ENCODE peak calls at places on chromosomes 16 and 17, in six cellular contexts. S is SK-N-SH, Y is H1, Q is HCT116, R is K562, U is HepG2. O is an unnamed sample.

GRCh38 chr17:55693244-55694216 is 29.1 kb downstream of the TMEM100 start:
- DNase-seq in S (peak; percentile 34), Y (no peak), Q (no peak), R (no peak), U (no peak), O (no peak)

GRCh38 chr16:48961546-48961945 is 320.1 kb downstream of the CBLN1 start:
- DNase-seq in S (no peak), Y (no peak), Q (no peak), R (no peak), U (no peak), O (no peak)

GRCh38 chr16:76749780-76750375 is 441.1 kb upstream of the MON1B start:
- DNase-seq in S (no peak), Y (no peak), Q (no peak), R (no peak), U (no peak), O (no peak)

GRCh38 chr17:78664476-78665384 is 87.5 kb upstream of the DNAH17 start:
- DNase-seq in S (no peak), Y (no peak), Q (no peak), R (no peak), U (peak; percentile 71), O (no peak)

GRCh38 chr16:81600275-81600674 is 155.7 kb downstream of the CMIP start:
- DNase-seq in S (peak; percentile 81), Y (no peak), Q (no peak), R (no peak), U (peak; percentile 84), O (no peak)

GRCh38 chr17:50542795-50543774 is 3.9 kb upstream of the SPATA20 start:
- DNase-seq in S (no peak), Y (no peak), Q (no peak), R (no peak), U (peak; percentile 99), O (no peak)

GRCh38 chr17:77959216-77959925 is 868 bp downstream of the TNRC6C start:
- DNase-seq in S (peak; percentile 73), Y (no peak), Q (no peak), R (peak; percentile 20), U (no peak), O (no peak)

GRCh38 chr17:14245002-14245401 is 8.3 kb upstream of the CDRT15 start:
- DNase-seq in S (no peak), Y (no peak), Q (peak; percentile 7), R (no peak), U (no peak), O (no peak)

GRCh38 chr17:43367588-43368242 is 31.1 kb upstream of the ARL4D start:
- DNase-seq in S (peak; percentile 67), Y (no peak), Q (peak; percentile 96), R (no peak), U (peak; percentile 91), O (peak; percentile 91)
- TF ChIP-seq JUND in S (peak; percentile 36), Y (peak; percentile 92), Q (peak; percentile 84), R (peak; percentile 13), U (no peak), O (no peak)

DNA sequence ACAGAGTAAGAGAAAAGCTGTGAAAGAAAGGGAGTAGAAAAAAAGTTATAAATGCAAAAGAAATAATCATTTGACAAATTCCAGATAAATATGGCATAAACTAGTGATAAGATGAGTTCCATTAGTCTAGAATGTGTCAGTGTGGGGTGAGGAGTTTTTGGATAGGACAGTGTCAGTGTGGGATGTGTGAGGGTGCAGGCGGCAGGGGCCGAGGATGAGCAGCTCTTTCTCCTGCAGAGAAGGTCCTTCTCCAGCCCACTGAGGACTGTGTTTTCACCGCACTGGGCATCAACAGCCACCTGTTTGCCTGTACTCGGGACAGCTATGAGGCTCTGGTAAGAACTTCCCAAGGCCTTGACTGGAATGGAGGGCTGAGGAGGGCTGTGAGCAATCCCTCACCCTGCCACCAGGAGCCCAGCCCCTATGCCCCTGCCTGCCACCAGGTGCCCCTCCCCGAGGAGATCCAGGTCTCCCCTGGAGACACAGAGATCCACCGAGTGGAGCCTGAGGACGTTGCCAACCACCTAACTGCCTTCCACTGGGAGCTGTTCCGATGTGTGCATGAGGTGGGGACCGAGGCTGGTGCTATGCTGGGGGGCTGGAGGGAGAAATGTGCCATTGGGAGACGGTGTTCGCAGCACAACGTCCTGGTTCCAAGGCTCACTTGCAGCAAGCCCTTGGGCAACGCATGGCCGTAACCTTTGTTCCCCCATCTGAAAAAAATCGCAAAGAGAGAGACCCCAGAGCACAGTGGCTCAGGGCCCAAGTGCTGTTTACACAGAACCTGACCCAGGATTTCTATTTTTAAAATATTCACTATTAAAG is 13.1 kb downstream of the RAPGEFL1 start:
- DNase-seq in S (peak; percentile 83), Y (no peak), Q (no peak), R (peak; percentile 49), U (peak; percentile 59), O (no peak)
- TF ChIP-seq JUND in S (no peak), Y (no peak), Q (no peak), R (no peak), U (no peak), O (no peak)

GRCh38 chr16:58264007-58264406 is 30.8 kb downstream of the PRSS54 start:
- DNase-seq in S (no peak), Y (no peak), Q (no peak), R (no peak), U (no peak), O (no peak)

GRCh38 chr16:58265480-58266052 is 29.3 kb downstream of the PRSS54 start:
- DNase-seq in S (no peak), Y (no peak), Q (no peak), R (peak; percentile 76), U (no peak), O (no peak)

GRCh38 chr16:58267524-58268243 is 27.1 kb downstream of the PRSS54 start:
- DNase-seq in S (no peak), Y (no peak), Q (no peak), R (no peak), U (no peak), O (no peak)

GRCh38 chr16:58264961-58265479 is 29.8 kb downstream of the PRSS54 start:
- DNase-seq in S (peak; percentile 28), Y (no peak), Q (no peak), R (peak; percentile 52), U (no peak), O (no peak)

GRCh38 chr16:58266336-58266735 is 28.5 kb downstream of the PRSS54 start:
- DNase-seq in S (no peak), Y (no peak), Q (no peak), R (no peak), U (no peak), O (no peak)
- TF ChIP-seq JUND in S (no peak), Y (no peak), Q (no peak), R (no peak), U (no peak), O (no peak)

DNA sequence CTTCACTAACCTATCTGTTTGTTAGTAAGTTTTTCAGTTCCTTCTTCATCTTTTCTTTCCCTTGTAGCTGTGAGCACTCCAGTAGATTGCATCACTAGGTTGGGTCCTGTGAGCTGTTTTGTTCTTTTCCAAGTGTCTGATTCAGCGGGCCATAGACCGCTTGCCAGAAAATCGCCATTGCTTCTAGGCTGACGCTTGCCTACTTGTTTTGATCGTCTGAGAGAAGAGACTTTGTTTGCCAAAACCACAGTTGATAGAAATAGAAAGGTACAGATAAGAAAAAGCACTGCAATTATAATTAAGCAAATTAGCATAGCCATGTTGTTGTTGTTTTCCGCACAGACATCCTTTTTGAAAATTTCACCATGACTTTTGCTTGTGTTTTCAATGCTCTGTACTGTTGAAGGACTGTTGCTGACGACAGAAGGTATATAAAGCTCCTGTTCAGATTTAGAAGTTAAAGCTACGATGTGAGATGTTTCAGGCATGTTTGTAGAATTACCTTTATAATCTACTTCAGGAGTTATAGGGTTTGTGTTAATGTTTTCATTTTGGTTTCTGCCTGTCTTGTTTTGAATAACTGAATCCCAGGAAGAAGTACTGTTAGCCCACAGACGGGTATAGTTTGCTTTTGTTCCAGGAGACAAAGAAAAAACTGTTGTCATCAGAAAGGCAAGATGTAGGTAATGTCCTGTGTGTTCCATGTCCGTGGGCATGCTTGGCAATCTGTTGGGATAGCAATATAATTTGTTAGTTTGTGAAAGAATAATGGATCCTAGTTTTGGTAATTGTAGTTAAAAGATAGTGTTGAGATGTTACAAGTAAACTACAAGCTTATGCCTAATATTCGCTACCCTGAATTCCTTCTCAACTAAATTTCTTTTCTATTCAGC is 2.9 kb downstream of the EVI2A start:
- DNase-seq in S (no peak), Y (no peak), Q (no peak), R (no peak), U (no peak), O (peak; percentile 63)
- TF ChIP-seq JUND in S (no peak), Y (no peak), Q (no peak), R (no peak), U (no peak), O (no peak)

DNA sequence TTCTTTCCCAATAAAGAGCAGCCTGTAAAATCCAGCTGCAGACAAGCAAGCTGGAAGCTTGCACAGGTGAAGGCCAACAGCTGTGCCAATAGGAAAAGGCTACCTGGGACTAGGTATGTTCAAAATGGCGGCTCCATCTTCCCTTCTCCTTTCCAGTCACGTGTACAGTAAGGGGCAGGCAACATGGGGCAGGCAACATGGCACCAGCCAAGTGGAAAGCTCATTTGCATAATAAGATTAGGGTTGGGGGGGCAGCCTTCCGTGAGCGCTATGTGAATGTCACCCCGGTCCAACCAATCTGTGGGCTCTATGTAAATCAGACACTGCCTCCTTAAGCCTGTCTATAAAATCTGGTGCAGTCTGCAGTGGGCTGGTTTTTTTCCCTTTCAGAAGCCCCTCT is 31.3 kb downstream of the TVP23A start:
- DNase-seq in S (no peak), Y (no peak), Q (no peak), R (no peak), U (no peak), O (no peak)
- TF ChIP-seq JUND in S (no peak), Y (no peak), Q (no peak), R (no peak), U (no peak), O (no peak)

O was measured in GM12878.